ENCODE peak calls at places on chromosomes 5 and 9, in five cellular contexts. L is HEK293T, P is non-pigmented ciliary epithelial cell, C is IMR-90, H is T-cell. U is an unnamed sample.

GRCh38 chr9:92359380-92360007 is 33.7 kb downstream of the CENPP start:
- DNase-seq in L (no peak), P (no peak), C (no peak), H (no peak), U (no peak)

GRCh38 chr5:78533356-78533755 is 115.2 kb downstream of the LHFPL2 start:
- DNase-seq in L (no peak), P (no peak), C (peak), H (no peak), U (no peak)

GRCh38 chr5:177403194-177403825 is 2.8 kb upstream of the PFN3 start:
- DNase-seq in L (peak), P (no peak), C (peak), H (peak), U (no peak)

GRCh38 chr5:160507181-160507811 is 85.6 kb downstream of the PTTG1 start:
- DNase-seq in L (no peak), P (peak), C (peak), H (no peak), U (peak)

GRCh38 chr5:126519637-126520592 is 75.1 kb downstream of the ALDH7A1 start:
- DNase-seq in L (no peak), P (no peak), C (peak), H (no peak), U (no peak)

GRCh38 chr9:35650341-35651158 is at the start of gene SIT1:
- DNase-seq in L (no peak), P (no peak), C (no peak), H (no peak), U (no peak)

GRCh38 chr5:2797981-2798380 is 46.5 kb upstream of the IRX2 start:
- DNase-seq in L (no peak), P (no peak), C (no peak), H (no peak), U (peak)

GRCh38 chr9:123568691-123569342 is 212.8 kb downstream of the CRB2 start:
- DNase-seq in L (no peak), P (no peak), C (peak), H (no peak), U (peak)

GRCh38 chr5:160219411-160219810 is 9.9 kb upstream of the FABP6 start:
- DNase-seq in L (no peak), P (no peak), C (no peak), H (no peak), U (no peak)

GRCh38 chr5:1005362-1005851 is 3.2 kb upstream of the NKD2 start:
- DNase-seq in L (no peak), P (no peak), C (no peak), H (no peak), U (no peak)

GRCh38 chr5:127664082-127664481 is 15.2 kb downstream of the CTXN3 start:
- DNase-seq in L (no peak), P (no peak), C (no peak), H (no peak), U (no peak)

GRCh38 chr5:64156276-64156675 is 9.4 kb upstream of the RNF180 start:
- DNase-seq in L (no peak), P (no peak), C (no peak), H (no peak), U (no peak)

GRCh38 chr5:68333649-68334549 is 118.3 kb downstream of the PIK3R1 start:
- DNase-seq in L (no peak), P (no peak), C (peak), H (no peak), U (peak)

GRCh38 chr9:76365028-76365427 is 29.2 kb downstream of the RFK start:
- DNase-seq in L (no peak), P (no peak), C (peak), H (no peak), U (peak)

GRCh38 chr9:121819511-121820231 is 168.2 kb downstream of the DAB2IP start:
- DNase-seq in L (peak), P (no peak), C (peak), H (no peak), U (peak)

GRCh38 chr5:9919306-9920030 is 289.3 kb upstream of the TAS2R1 start:
- DNase-seq in L (no peak), P (no peak), C (no peak), H (no peak), U (no peak)

GRCh38 chr9:101427957-101428655 is 7.5 kb downstream of the ALDOB start:
- DNase-seq in L (no peak), P (no peak), C (no peak), H (no peak), U (no peak)

GRCh38 chr5:392431-392988 is 50.5 kb upstream of the EXOC3 start:
- DNase-seq in L (no peak), P (no peak), C (peak), H (peak), U (peak)

GRCh38 chr5:95261369-95262175 is 23.3 kb downstream of the MCTP1 start:
- DNase-seq in L (peak), P (no peak), C (peak), H (no peak), U (no peak)

GRCh38 chr5:170751631-170752030 is 31.9 kb upstream of the GABRP start:
- DNase-seq in L (no peak), P (no peak), C (no peak), H (no peak), U (no peak)

GRCh38 chr9:69919461-69920061 is 98.9 kb downstream of the CFAP95 start:
- DNase-seq in L (peak), P (peak), C (peak), H (no peak), U (peak)

GRCh38 chr5:36444582-36444999 is 142.9 kb upstream of the RANBP3L start:
- DNase-seq in L (no peak), P (no peak), C (no peak), H (no peak), U (peak)

GRCh38 chr9:115922441-115922840 is 231.2 kb upstream of the PAPPA start:
- DNase-seq in L (no peak), P (no peak), C (no peak), H (no peak), U (no peak)

GRCh38 chr5:172276214-172276613 is 7.3 kb downstream of the UBTD2 start:
- DNase-seq in L (no peak), P (no peak), C (peak), H (no peak), U (no peak)

GRCh38 chr5:175682664-175683063 is 24.8 kb downstream of the HRH2 start:
- DNase-seq in L (no peak), P (no peak), C (no peak), H (no peak), U (no peak)

GRCh38 chr9:70079364-70080103 is 35.9 kb downstream of the MAMDC2 start:
- DNase-seq in L (no peak), P (no peak), C (peak), H (no peak), U (no peak)

GRCh38 chr5:95620870-95621838 is 1.3 kb downstream of the GPR150 start:
- DNase-seq in L (no peak), P (no peak), C (no peak), H (peak), U (no peak)